ENCODE peak calls at places on chromosome 5, in seven cellular contexts. P is NCI-H460; A is SW480; S is stimulated activated CD4-positive, alpha-beta T cell treated with anti-CD3 and anti-CD28 coated beads, Interleukin-2, amount 100 ng/mL, for 24 hours; O is fibroblast of lung; T is GM18507; K is AML-193. C is an unnamed sample.

GRCh38 chr5:103487822-103488493 is 74.6 kb downstream of the NUDT12 start:
- DNase-seq in A (no peak), P (no peak), O (no peak), S (no peak), K (no peak), T (no peak), C (no peak)

GRCh38 chr5:77960863-77961396 is 184.8 kb upstream of the TBCA start:
- DNase-seq in P (no peak), K (no peak), T (no peak), A (no peak), S (no peak), O (no peak), C (no peak)

GRCh38 chr5:9617739-9618504 is 12.2 kb downstream of the TAS2R1 start:
- DNase-seq in O (no peak), P (no peak), T (no peak), K (no peak), A (no peak), S (no peak), C (no peak)

GRCh38 chr5:121691478-121691877 is 160.2 kb upstream of the FTMT start:
- DNase-seq in K (no peak), A (no peak), O (peak; percentile 2), T (no peak), S (no peak), P (no peak), C (peak; percentile 1)

GRCh38 chr5:117889592-117889991 is 1098.8 kb downstream of the DTWD2 start:
- DNase-seq in P (no peak), T (no peak), O (no peak), A (no peak), S (no peak), K (peak; percentile 37), C (no peak)

GRCh38 chr5:80191991-80192398 is 63.9 kb downstream of the SERINC5 start:
- DNase-seq in O (peak; percentile 30), S (no peak), A (peak; percentile 45), T (no peak), K (no peak), P (no peak), C (no peak)

GRCh38 chr5:159031915-159032314 is 67.8 kb downstream of the EBF1 start:
- DNase-seq in S (no peak), T (no peak), K (no peak), A (no peak), O (no peak), P (no peak), C (no peak)

GRCh38 chr5:103410174-103410573 is 151.6 kb downstream of the MACIR start:
- DNase-seq in T (no peak), S (no peak), K (no peak), O (no peak), A (no peak), P (no peak), C (no peak)

GRCh38 chr5:141824717-141825116 is 53.5 kb downstream of the PCDH1 start:
- DNase-seq in T (no peak), O (no peak), A (no peak), P (no peak), K (no peak), S (no peak), C (no peak)

GRCh38 chr5:134541736-134542376 is 16.4 kb downstream of the JADE2 start:
- DNase-seq in A (no peak), T (no peak), S (no peak), O (no peak), P (no peak), K (peak; percentile 14), C (no peak)

GRCh38 chr5:166436857-166437256 is 1854.6 kb upstream of the WWC1 start:
- DNase-seq in S (no peak), T (no peak), P (no peak), O (peak; percentile 41), K (no peak), A (peak; percentile 11), C (no peak)

GRCh38 chr5:125717209-125717608 is 706.0 kb upstream of the GRAMD2B start:
- DNase-seq in O (peak; percentile 95), A (no peak), P (no peak), S (no peak), K (no peak), T (no peak), C (no peak)

GRCh38 chr5:149740866-149741459 is 10.9 kb downstream of the PPARGC1B start:
- DNase-seq in P (no peak), A (no peak), K (no peak), S (no peak), T (no peak), O (no peak), C (no peak)

GRCh38 chr5:41795125-41795524 is 75.1 kb downstream of the OXCT1 start:
- DNase-seq in S (no peak), K (no peak), A (no peak), T (no peak), P (no peak), O (no peak), C (no peak)

GRCh38 chr5:178547753-178548415 is 42.3 kb downstream of the COL23A1 start:
- DNase-seq in S (no peak), T (no peak), P (no peak), K (no peak), A (no peak), O (no peak), C (no peak)

GRCh38 chr5:171692106-171692505 is 93.5 kb upstream of the SMIM23 start:
- DNase-seq in A (no peak), T (no peak), K (no peak), S (no peak), O (no peak), P (no peak), C (no peak)

GRCh38 chr5:74252033-74252430 is 388.5 kb downstream of the ENC1 start:
- DNase-seq in T (no peak), K (no peak), A (no peak), O (no peak), P (no peak), S (no peak), C (no peak)

GRCh38 chr5:125232779-125233230 is 486.4 kb upstream of the ZNF608 start:
- DNase-seq in P (no peak), S (no peak), A (no peak), O (peak; percentile 93), K (no peak), T (no peak), C (no peak)

GRCh38 chr5:112703866-112704820 is 33.5 kb upstream of the APC start:
- DNase-seq in O (peak; percentile 90), T (no peak), K (no peak), P (no peak), A (no peak), S (no peak), C (peak; percentile 18)

GRCh38 chr5:140054086-140054689 is 11.1 kb upstream of the NRG2 start:
- DNase-seq in O (no peak), T (no peak), K (no peak), A (no peak), S (no peak), P (no peak), C (no peak)

GRCh38 chr5:55821731-55822512 is 29.2 kb upstream of the IL31RA start:
- DNase-seq in A (no peak), O (peak; percentile 33), S (no peak), T (no peak), K (no peak), P (no peak), C (no peak)

GRCh38 chr5:56717253-56717987 is 97.9 kb upstream of the MAP3K1 start:
- DNase-seq in K (no peak), S (no peak), T (no peak), A (peak; percentile 14), P (no peak), O (no peak), C (no peak)